ENCODE peak calls at places on chromosomes 3 and 15, in four cellular contexts. L, C, J and T are unnamed samples.
A peak's percentile ranks its signal among the peaks of the same experiment; 100 is the strongest.

GRCh38 chr3:184565421-184566211 is 4.0 kb downstream of the EPHB3 start:
- DNase-seq in L (peak; percentile 91), C (peak; percentile 81), J (peak; percentile 90), T (peak; percentile 62)

GRCh38 chr3:45948409-45948808 is 5.1 kb downstream of the CXCR6 start:
- DNase-seq in L (no peak), C (peak; percentile 48), J (no peak), T (no peak)

GRCh38 chr3:148532774-148533173 is 164.9 kb upstream of the AGTR1 start:
- DNase-seq in L (no peak), C (no peak), J (no peak), T (no peak)

GRCh38 chr3:111277226-111277625 is 205.6 kb downstream of the NECTIN3 start:
- DNase-seq in L (no peak), C (peak; percentile 54), J (no peak), T (no peak)

GRCh38 chr3:55488398-55489055 is 1.4 kb upstream of the WNT5A start:
- DNase-seq in L (peak; percentile 70), C (peak; percentile 81), J (peak; percentile 69), T (peak; percentile 84)

GRCh38 chr15:51796777-51797474 is 32.5 kb upstream of the TMOD3 start:
- DNase-seq in L (no peak), C (no peak), J (no peak), T (no peak)

GRCh38 chr3:140494970-140495369 is 182.9 kb upstream of the TRIM42 start:
- DNase-seq in L (no peak), C (no peak), J (no peak), T (no peak)

GRCh38 chr3:169759256-169759655 is 5.6 kb downstream of the TERC start:
- DNase-seq in L (no peak), C (peak; percentile 43), J (peak; percentile 36), T (no peak)

GRCh38 chr3:123295171-123295900 is 93.6 kb downstream of the SEC22A start:
- DNase-seq in L (no peak), C (no peak), J (no peak), T (no peak)

GRCh38 chr15:55627730-55628368 is 39.7 kb upstream of the PYGO1 start:
- DNase-seq in L (no peak), C (peak; percentile 90), J (peak; percentile 93), T (no peak)

GRCh38 chr3:139457066-139457465 is 19.2 kb downstream of the RBP2 start:
- DNase-seq in L (no peak), C (no peak), J (peak; percentile 43), T (no peak)

GRCh38 chr15:67762610-67763368 is 62.5 kb upstream of the SKOR1 start:
- DNase-seq in L (no peak), C (no peak), J (no peak), T (no peak)

GRCh38 chr15:71353171-71353570 is 237.9 kb downstream of the THSD4 start:
- DNase-seq in L (no peak), C (no peak), J (no peak), T (no peak)

GRCh38 chr3:74267583-74268184 is 346.8 kb downstream of the CNTN3 start:
- DNase-seq in L (peak; percentile 38), C (peak; percentile 79), J (peak; percentile 20), T (no peak)

GRCh38 chr3:108862865-108863798 is 40.5 kb downstream of the TRAT1 start:
- DNase-seq in L (no peak), C (peak; percentile 57), J (peak; percentile 80), T (no peak)

GRCh38 chr3:94159062-94159726 is 96.3 kb downstream of the NSUN3 start:
- DNase-seq in L (no peak), C (peak; percentile 79), J (peak; percentile 54), T (no peak)

GRCh38 chr3:186646106-186646505 is 5.9 kb downstream of the FETUB start:
- DNase-seq in L (no peak), C (no peak), J (no peak), T (no peak)

GRCh38 chr15:38325290-38325990 is 72.8 kb downstream of the SPRED1 start:
- DNase-seq in L (no peak), C (no peak), J (no peak), T (no peak)

GRCh38 chr3:197028711-197029510 is 706 bp downstream of the MELTF start:
- DNase-seq in L (peak; percentile 36), C (peak; percentile 25), J (no peak), T (no peak)

GRCh38 chr3:130906374-130906995 is 12.6 kb downstream of the ATP2C1 start:
- DNase-seq in L (no peak), C (peak; percentile 46), J (no peak), T (no peak)

GRCh38 chr3:48280883-48281282 is 40.0 kb downstream of the ZNF589 start:
- DNase-seq in L (no peak), C (no peak), J (no peak), T (no peak)

GRCh38 chr3:3127432-3128010 is 781 bp downstream of the TRNT1 start:
- DNase-seq in L (peak; percentile 22), C (peak; percentile 13), J (no peak), T (no peak)

GRCh38 chr3:105700575-105700974 is 168.2 kb downstream of the CBLB start:
- DNase-seq in L (no peak), C (no peak), J (no peak), T (no peak)

GRCh38 chr3:10816019-10816862 is at the start of gene SLC6A11:
- DNase-seq in L (no peak), C (peak; percentile 2), J (peak; percentile 46), T (no peak)

GRCh38 chr15:87269566-87269965 is 987.0 kb downstream of the NTRK3 start:
- DNase-seq in L (no peak), C (no peak), J (peak; percentile 36), T (no peak)

GRCh38 chr3:22012471-22012870 is 261.5 kb upstream of the ZNF385D start:
- DNase-seq in L (no peak), C (no peak), J (no peak), T (no peak)

DNA sequence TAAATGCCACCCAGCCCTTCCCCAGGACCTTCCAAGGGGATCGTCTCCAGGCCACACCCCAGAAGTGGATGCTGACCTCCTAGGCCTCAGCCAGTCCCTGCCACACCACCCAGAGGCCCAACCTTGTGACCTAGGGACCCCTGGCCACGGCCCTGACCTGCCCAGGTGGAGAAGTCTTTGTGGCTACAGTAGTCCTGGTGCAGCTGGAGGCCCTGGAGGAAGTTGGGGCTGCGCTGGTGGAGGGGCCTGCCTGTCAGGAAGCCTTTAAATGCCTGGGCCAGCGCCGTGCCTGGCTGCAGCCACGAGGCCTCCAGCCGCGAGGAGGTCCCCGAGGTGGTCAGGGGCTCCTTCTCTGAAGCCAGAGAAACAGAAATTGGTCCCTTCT is 23.4 kb downstream of the PLA2G4D start:
- DNase-seq in L (no peak), C (no peak), J (no peak), T (no peak)
- H3K27ac ChIP-seq in L (no peak overlapping the region), C (no peak overlapping the region), J (no peak overlapping the region), T (no peak overlapping the region)

GRCh38 chr3:12286927-12287726 is 1.7 kb upstream of the PPARG start:
- DNase-seq in L (peak; percentile 54), C (peak; percentile 45), J (no peak), T (peak; percentile 30)
- TF ChIP-seq CTCF in L (no peak), C (no peak), J (peak; percentile 20), T (no peak)

GRCh38 chr3:41836360-41837134 is 125.4 kb downstream of the ULK4 start:
- DNase-seq in L (no peak), C (no peak), J (no peak), T (no peak)

GRCh38 chr3:41833628-41834027 is 128.3 kb downstream of the ULK4 start:
- DNase-seq in L (no peak), C (no peak), J (no peak), T (no peak)
- H3K27ac ChIP-seq in L (no peak overlapping the region), C (no peak overlapping the region), J (no peak overlapping the region), T (no peak overlapping the region)

DNA sequence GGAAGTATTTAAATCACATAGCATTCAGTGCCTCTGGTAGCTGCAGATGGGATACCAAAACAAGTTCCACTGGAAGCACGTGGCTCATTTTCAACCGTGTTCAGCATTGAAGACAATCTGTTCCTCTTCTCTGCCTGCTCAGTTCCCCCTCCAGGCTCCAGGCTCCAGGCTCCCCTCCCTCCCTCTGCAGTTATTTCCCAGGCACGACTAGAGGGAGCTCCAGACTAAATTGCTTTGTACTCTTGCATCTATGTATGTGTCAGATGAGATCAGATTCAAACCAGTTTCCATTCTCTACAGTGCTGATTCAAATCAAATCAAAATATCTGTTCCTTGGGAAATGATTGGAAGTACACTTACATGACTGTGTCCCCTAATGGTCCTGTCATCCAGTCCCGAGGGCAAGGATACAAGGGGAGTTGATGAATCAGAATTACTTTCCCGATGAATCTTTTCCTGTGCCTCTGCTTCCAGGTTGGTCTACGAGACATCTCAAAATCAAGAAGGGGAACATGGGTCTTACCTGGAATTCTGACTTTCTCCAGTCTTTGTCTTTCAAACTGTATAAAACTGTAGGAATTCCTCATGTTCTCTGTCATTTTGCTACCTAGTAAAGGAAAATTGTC is 600.5 kb downstream of the EDEM1 start:
- DNase-seq in L (peak; percentile 24), C (no peak), J (no peak), T (no peak)
- TF ChIP-seq CTCF in L (no peak), C (no peak), J (no peak), T (no peak)

GRCh38 chr15:74502301-74502700 is 38.7 kb upstream of the ARID3B start:
- DNase-seq in L (no peak), C (no peak), J (no peak), T (no peak)

GRCh38 chr15:74504418-74504817 is 36.6 kb upstream of the ARID3B start:
- DNase-seq in L (no peak), C (no peak), J (no peak), T (no peak)

GRCh38 chr15:74511583-74511982 is 29.4 kb upstream of the ARID3B start:
- DNase-seq in L (no peak), C (peak; percentile 41), J (no peak), T (no peak)

GRCh38 chr15:74505837-74506514 is 35.0 kb upstream of the ARID3B start:
- DNase-seq in L (no peak), C (no peak), J (no peak), T (no peak)

DNA sequence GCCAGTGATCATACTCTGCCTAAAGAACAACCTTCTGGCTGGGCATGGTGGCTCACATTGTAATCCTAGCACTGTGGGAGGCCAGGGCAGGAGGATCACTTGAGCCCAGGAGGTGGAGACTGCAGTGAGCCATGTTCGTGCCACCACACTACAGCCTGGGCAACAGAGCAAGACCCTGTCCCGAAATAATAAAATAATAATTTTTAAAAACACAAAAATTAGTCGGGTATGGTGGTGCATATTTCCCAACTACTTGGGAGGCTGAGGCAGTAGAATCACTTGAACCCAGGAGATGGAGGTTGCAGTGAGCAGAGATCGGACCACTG is 34.5 kb upstream of the ARID3B start:
- DNase-seq in L (no peak), C (no peak), J (no peak), T (no peak)
- H3K27ac ChIP-seq in L (no peak overlapping the region), C (no peak overlapping the region), J (no peak overlapping the region), T (no peak overlapping the region)

GRCh38 chr3:17995769-17996168 is 253.3 kb upstream of the TBC1D5 start:
- DNase-seq in L (no peak), C (no peak), J (no peak), T (no peak)
- TF ChIP-seq CTCF in L (no peak), C (no peak), J (no peak), T (no peak)

DNA sequence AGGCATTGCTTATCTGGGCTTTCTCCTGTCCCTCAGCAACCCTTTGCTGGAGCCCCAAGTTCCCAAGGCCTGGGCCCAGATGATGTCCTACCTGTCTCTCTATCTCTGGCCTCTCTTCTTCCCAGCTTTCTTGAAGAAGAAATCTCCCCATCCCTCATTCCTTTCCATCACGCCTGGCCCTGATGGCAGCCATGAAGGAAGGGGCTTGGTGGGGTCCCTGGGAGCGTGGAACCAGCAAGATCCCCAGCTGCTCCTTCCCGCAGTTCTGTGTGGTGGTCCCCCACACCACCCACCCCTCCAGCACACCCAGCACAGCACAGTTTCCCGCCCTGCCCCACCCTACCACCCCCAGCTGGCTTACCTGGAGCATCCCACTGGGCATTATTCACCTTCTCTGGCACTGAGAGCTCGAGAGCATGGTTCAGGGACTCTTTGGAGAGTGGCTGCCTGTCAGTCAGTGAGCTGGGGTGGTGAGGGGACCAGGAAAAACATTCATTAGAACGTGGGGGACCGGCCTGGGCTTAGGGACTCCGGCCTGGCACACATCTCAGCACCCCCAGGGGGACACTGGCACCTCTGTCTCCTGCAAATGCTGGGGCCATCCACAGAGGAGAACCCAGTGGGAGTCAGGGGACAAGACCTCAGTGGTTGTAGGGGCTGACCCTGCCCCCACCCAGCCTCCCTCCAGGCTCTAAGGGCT is 26.6 kb downstream of the ACSBG1 start:
- DNase-seq in L (peak; percentile 16), C (no peak), J (no peak), T (no peak)
- H3K27ac ChIP-seq in L (no peak overlapping the region), C (no peak overlapping the region), J (no peak overlapping the region), T (no peak overlapping the region)